ENCODE peak calls at places on chromosomes 3 and 15, in four cellular contexts. G is left ventricle myocardium inferior, Q is choroid plexus epithelial cell, U is amygdala. I is an unnamed sample.

GRCh38 chr15:58185439-58185838 is 47.3 kb downstream of the AQP9 start:
- DNase-seq in Q (peak), G (no peak), U (no peak), I (no peak)

GRCh38 chr15:69225355-69226027 is 65.1 kb downstream of the GLCE start:
- DNase-seq in Q (peak), U (no peak), G (no peak), I (no peak)

GRCh38 chr3:4421121-4421520 is 45.9 kb downstream of the SUMF1 start:
- DNase-seq in Q (peak), U (no peak), G (no peak), I (no peak)

GRCh38 chr15:82999905-83000671 is 11.4 kb downstream of the C15orf40 start:
- DNase-seq in U (peak), Q (peak), G (no peak), I (no peak)

GRCh38 chr3:197354195-197355059 is 56.0 kb upstream of the DLG1 start:
- DNase-seq in Q (peak), G (peak), U (no peak), I (no peak)

GRCh38 chr3:27679691-27680090 is 42.4 kb downstream of the EOMES start:
- DNase-seq in Q (no peak), U (no peak), G (no peak), I (no peak)

GRCh38 chr15:39499151-39499550 is 81.7 kb upstream of the THBS1 start:
- DNase-seq in U (no peak), G (no peak), Q (no peak), I (no peak)

GRCh38 chr3:189309400-189309975 is 137.7 kb downstream of the TPRG1 start:
- DNase-seq in U (no peak), G (no peak), Q (no peak), I (no peak)

GRCh38 chr3:47612178-47612577 is 33.5 kb upstream of the CSPG5 start:
- DNase-seq in Q (peak), U (no peak), G (no peak), I (no peak)

GRCh38 chr15:92365079-92365478 is 28.6 kb upstream of the ST8SIA2 start:
- DNase-seq in U (no peak), Q (peak), G (no peak), I (no peak)

GRCh38 chr3:123096701-123097100 is 29.9 kb downstream of the PDIA5 start:
- DNase-seq in G (peak), U (peak), Q (peak), I (no peak)

GRCh38 chr3:129599073-129599472 is 7.4 kb downstream of the PLXND1 start:
- DNase-seq in U (no peak), G (no peak), Q (no peak), I (no peak)

I was measured in tibial artery.